ENCODE peak calls at places on chromosomes 6 and 20, in five cellular contexts. One of them, this sample, is unnamed. For H3K36me3, the result is how much of the 10 kb centered on the place peaks cover.

GRCh38 chr6:83597511-83597910 is 85.2 kb downstream of the PRSS35 start:
- DNase-seq in endodermal cell: no peak
- DNase-seq in tibial nerve: no peak
- DNase-seq in CD8-positive, alpha-beta T cell: no peak
- DNase-seq in GM23248: no peak
- DNase-seq in this sample: no peak

GRCh38 chr6:152124432-152125074 is 317.1 kb downstream of the ESR1 start:
- DNase-seq in endodermal cell: no peak
- DNase-seq in tibial nerve: no peak
- DNase-seq in CD8-positive, alpha-beta T cell: no peak
- DNase-seq in GM23248: peak
- DNase-seq in this sample: no peak

GRCh38 chr6:106114492-106114891 is 28.4 kb downstream of the PRDM1 start:
- DNase-seq in endodermal cell: no peak
- DNase-seq in tibial nerve: no peak
- DNase-seq in CD8-positive, alpha-beta T cell: no peak
- DNase-seq in GM23248: no peak
- DNase-seq in this sample: peak

GRCh38 chr20:51140671-51141070 is 117.8 kb upstream of the KCNG1 start:
- DNase-seq in endodermal cell: peak
- DNase-seq in tibial nerve: no peak
- DNase-seq in CD8-positive, alpha-beta T cell: no peak
- DNase-seq in GM23248: no peak
- DNase-seq in this sample: no peak

GRCh38 chr6:168275168-168275567 is 44.4 kb downstream of the DACT2 start:
- DNase-seq in endodermal cell: no peak
- DNase-seq in tibial nerve: no peak
- DNase-seq in CD8-positive, alpha-beta T cell: no peak
- DNase-seq in GM23248: no peak
- DNase-seq in this sample: no peak

GRCh38 chr6:137680678-137681346 is 186.2 kb upstream of the TNFAIP3 start:
- DNase-seq in endodermal cell: no peak
- DNase-seq in tibial nerve: no peak
- DNase-seq in CD8-positive, alpha-beta T cell: no peak
- DNase-seq in GM23248: no peak
- DNase-seq in this sample: no peak

GRCh38 chr20:1823421-1823892 is 71.8 kb upstream of the SIRPA start:
- DNase-seq in endodermal cell: no peak
- DNase-seq in tibial nerve: no peak
- DNase-seq in CD8-positive, alpha-beta T cell: no peak
- DNase-seq in GM23248: no peak
- DNase-seq in this sample: no peak

GRCh38 chr6:43402819-43403218 is 24.5 kb upstream of the ABCC10 start:
- DNase-seq in endodermal cell: no peak
- DNase-seq in tibial nerve: no peak
- DNase-seq in CD8-positive, alpha-beta T cell: no peak
- DNase-seq in GM23248: peak
- DNase-seq in this sample: no peak

GRCh38 chr6:156395276-156395675 is 381.9 kb upstream of the ARID1B start:
- DNase-seq in endodermal cell: no peak
- DNase-seq in tibial nerve: no peak
- DNase-seq in CD8-positive, alpha-beta T cell: peak
- DNase-seq in GM23248: no peak
- DNase-seq in this sample: no peak

GRCh38 chr6:39452306-39452705 is 129.8 kb upstream of the KCNK16 start:
- DNase-seq in endodermal cell: no peak
- DNase-seq in tibial nerve: no peak
- DNase-seq in CD8-positive, alpha-beta T cell: no peak
- DNase-seq in GM23248: peak
- DNase-seq in this sample: no peak

GRCh38 chr6:12245763-12246720 is 44.1 kb upstream of the EDN1 start:
- DNase-seq in endodermal cell: peak
- DNase-seq in tibial nerve: no peak
- DNase-seq in CD8-positive, alpha-beta T cell: no peak
- DNase-seq in GM23248: peak
- DNase-seq in this sample: no peak

GRCh38 chr20:23153696-23154341 is 67.7 kb upstream of the CD93 start:
- DNase-seq in endodermal cell: peak
- DNase-seq in tibial nerve: no peak
- DNase-seq in CD8-positive, alpha-beta T cell: no peak
- DNase-seq in GM23248: peak
- DNase-seq in this sample: no peak

GRCh38 chr20:23156842-23157423 is 70.8 kb upstream of the CD93 start:
- DNase-seq in endodermal cell: no peak
- DNase-seq in tibial nerve: no peak
- DNase-seq in CD8-positive, alpha-beta T cell: no peak
- DNase-seq in GM23248: peak
- DNase-seq in this sample: no peak

GRCh38 chr20:23156170-23156841 is 70.2 kb upstream of the CD93 start:
- DNase-seq in endodermal cell: peak
- DNase-seq in tibial nerve: no peak
- DNase-seq in CD8-positive, alpha-beta T cell: no peak
- DNase-seq in GM23248: peak
- DNase-seq in this sample: no peak

GRCh38 chr20:23152902-23153301 is 66.8 kb upstream of the CD93 start:
- DNase-seq in endodermal cell: no peak
- DNase-seq in tibial nerve: no peak
- DNase-seq in CD8-positive, alpha-beta T cell: no peak
- DNase-seq in GM23248: no peak
- DNase-seq in this sample: no peak

GRCh38 chr20:23155141-23155590 is 69.0 kb upstream of the CD93 start:
- DNase-seq in endodermal cell: peak
- DNase-seq in tibial nerve: no peak
- DNase-seq in CD8-positive, alpha-beta T cell: no peak
- DNase-seq in GM23248: no peak
- DNase-seq in this sample: no peak
- H3K27ac ChIP-seq in endodermal cell: no peak
- H3K27ac ChIP-seq in tibial nerve: peak
- H3K27ac ChIP-seq in CD8-positive, alpha-beta T cell: no peak
- H3K27ac ChIP-seq in GM23248: no peak
- H3K27ac ChIP-seq in this sample: no peak

DNA sequence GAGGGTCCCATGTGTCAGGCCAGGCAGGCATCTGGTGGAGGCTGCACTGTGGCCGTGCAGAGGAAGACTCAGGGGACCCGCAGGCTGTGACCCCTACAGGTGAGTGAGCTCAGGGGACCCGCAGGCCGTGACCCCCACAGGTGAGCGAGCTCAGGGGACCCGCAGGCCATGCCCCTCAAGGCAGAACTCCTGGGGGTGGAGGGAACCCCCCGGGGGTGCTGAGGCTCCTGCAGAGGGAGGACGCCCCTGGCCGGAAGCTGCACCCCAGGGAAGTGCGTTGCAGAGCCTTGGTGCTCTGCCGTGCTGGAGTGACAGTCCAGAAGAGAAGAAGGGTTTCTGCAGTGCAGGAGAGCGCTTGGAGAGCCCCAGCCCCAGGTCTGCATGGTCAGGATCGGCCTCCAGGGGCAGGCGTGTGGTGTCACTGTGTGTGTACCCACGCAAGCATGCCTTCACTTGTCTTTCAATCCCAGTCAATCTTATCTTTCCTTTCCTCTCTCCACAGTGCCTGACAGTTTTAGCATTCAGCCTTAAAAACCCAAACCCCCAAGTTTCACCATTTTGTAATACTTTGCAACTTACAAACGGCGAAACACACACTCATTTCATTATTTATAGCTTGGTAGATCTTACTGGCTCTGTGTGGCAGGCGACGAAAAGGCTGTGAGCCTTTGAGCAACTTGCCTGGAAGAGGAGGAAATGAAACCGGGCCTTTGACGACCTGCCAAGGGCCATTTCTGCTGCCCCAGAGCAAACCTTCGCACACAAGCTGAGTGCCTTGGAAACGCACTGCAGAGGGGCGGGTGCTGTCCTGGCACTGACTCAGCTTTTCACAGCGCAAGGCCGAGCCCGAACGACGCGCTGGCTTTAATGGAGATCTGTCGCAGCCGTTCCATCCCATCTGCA is 101.4 kb upstream of the AGPAT4 start:
- DNase-seq in endodermal cell: peak
- DNase-seq in tibial nerve: peak
- DNase-seq in CD8-positive, alpha-beta T cell: no peak
- DNase-seq in GM23248: peak
- DNase-seq in this sample: no peak
- H3K4me3 ChIP-seq in endodermal cell: no peak
- H3K4me3 ChIP-seq in tibial nerve: no peak
- H3K4me3 ChIP-seq in CD8-positive, alpha-beta T cell: no peak
- H3K4me3 ChIP-seq in GM23248: peak
- H3K4me3 ChIP-seq in this sample: no peak

GRCh38 chr6:35590622-35591066 is 77.9 kb upstream of the TULP1 start:
- DNase-seq in endodermal cell: no peak
- DNase-seq in tibial nerve: peak
- DNase-seq in CD8-positive, alpha-beta T cell: no peak
- DNase-seq in GM23248: no peak
- DNase-seq in this sample: no peak
- H3K36me3 ChIP-seq in endodermal cell: under half
- H3K36me3 ChIP-seq in tibial nerve: under half
- H3K36me3 ChIP-seq in CD8-positive, alpha-beta T cell: under half
- H3K36me3 ChIP-seq in GM23248: under half
- H3K36me3 ChIP-seq in this sample: under half

DNA sequence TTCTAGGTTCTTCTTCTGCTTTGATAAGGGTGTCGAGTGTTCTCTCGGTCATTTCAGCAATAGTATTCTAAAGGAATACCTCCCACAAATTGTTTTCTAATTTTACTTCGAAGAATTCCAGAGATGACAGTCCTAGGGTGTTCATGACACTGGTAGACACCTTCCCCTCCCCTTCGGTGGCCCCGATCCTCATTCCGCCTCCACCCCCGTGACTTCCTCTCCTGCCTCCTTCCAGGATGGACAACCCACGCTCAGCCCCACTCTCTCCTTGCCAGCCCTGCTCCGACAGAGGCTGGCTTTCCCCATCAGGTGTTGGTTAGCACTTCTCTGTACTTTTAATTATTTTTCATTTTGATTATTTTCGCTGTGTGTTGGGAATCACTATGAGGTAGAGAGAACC is 254.8 kb upstream of the QKI start:
- DNase-seq in endodermal cell: no peak
- DNase-seq in tibial nerve: no peak
- DNase-seq in CD8-positive, alpha-beta T cell: no peak
- DNase-seq in GM23248: no peak
- DNase-seq in this sample: no peak
- H3K27ac ChIP-seq in endodermal cell: no peak
- H3K27ac ChIP-seq in tibial nerve: no peak
- H3K27ac ChIP-seq in CD8-positive, alpha-beta T cell: no peak
- H3K27ac ChIP-seq in GM23248: no peak
- H3K27ac ChIP-seq in this sample: no peak

GRCh38 chr20:49986049-49986448 is 3.3 kb downstream of the SNAI1 start:
- DNase-seq in endodermal cell: no peak
- DNase-seq in tibial nerve: no peak
- DNase-seq in CD8-positive, alpha-beta T cell: no peak
- DNase-seq in GM23248: peak
- DNase-seq in this sample: no peak
- H3K4me3 ChIP-seq in endodermal cell: peak
- H3K4me3 ChIP-seq in tibial nerve: no peak
- H3K4me3 ChIP-seq in CD8-positive, alpha-beta T cell: no peak
- H3K4me3 ChIP-seq in GM23248: peak
- H3K4me3 ChIP-seq in this sample: no peak

DNA sequence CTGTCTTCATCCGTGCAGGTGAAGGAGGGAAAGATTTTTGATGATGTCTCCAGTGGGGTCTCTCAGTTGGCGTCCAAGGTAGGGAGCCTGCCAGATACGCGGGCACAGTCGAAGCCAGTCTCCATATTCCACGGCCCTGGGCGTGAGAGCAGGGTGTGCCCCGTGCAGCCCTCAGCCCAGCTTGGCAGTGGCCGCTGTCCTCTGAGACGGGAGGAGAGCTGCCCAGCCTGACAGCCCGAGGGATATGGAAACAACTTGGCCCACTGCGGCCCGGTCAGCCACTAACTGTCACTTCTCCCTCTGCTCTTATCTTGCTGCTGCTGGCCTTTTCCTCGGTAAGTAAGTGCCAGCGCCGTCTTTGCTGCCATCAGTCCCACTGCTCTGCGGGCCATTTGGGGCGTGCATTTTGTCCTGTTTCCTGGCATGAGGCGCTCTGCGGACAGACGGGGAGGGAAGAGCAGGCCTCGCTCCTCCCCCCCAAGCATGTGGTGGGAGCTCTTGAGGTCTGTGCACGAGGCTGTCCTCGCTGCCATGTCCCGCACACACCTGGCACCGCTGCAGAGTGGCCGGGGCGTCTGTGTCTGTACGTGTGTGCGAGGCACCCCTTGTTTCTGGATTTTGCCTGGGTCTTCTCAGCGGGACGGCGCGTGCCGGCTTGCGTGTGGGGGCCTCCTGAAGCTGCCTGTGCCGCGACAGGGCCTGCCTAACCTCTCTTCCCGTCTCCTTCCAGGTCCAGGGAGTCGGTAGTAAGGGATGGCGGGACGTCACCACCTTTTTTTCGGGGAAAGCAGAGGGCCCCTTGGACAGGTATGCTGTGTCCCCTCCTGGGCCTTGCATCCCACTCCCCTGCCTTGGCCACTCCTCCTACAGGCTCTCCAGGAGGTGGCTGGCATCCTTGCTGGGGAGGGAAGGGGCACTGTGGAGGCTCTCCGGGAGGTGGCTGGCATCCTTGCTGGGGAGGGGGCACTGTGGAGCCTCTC is 7.1 kb upstream of the COL20A1 start:
- DNase-seq in endodermal cell: no peak
- DNase-seq in tibial nerve: no peak
- DNase-seq in CD8-positive, alpha-beta T cell: no peak
- DNase-seq in GM23248: no peak
- DNase-seq in this sample: no peak
- H3K36me3 ChIP-seq in endodermal cell: under half
- H3K36me3 ChIP-seq in tibial nerve: under half
- H3K36me3 ChIP-seq in CD8-positive, alpha-beta T cell: under half
- H3K36me3 ChIP-seq in GM23248: under half
- H3K36me3 ChIP-seq in this sample: under half

GRCh38 chr20:32761417-32761830 is 761 bp upstream of the DNMT3B start:
- DNase-seq in endodermal cell: no peak
- DNase-seq in tibial nerve: no peak
- DNase-seq in CD8-positive, alpha-beta T cell: no peak
- DNase-seq in GM23248: no peak
- DNase-seq in this sample: no peak
- H3K27ac ChIP-seq in endodermal cell: no peak
- H3K27ac ChIP-seq in tibial nerve: no peak
- H3K27ac ChIP-seq in CD8-positive, alpha-beta T cell: no peak
- H3K27ac ChIP-seq in GM23248: no peak
- H3K27ac ChIP-seq in this sample: no peak

GRCh38 chr6:98945311-98946005 is 2.3 kb downstream of the FBXL4 start:
- DNase-seq in endodermal cell: no peak
- DNase-seq in tibial nerve: no peak
- DNase-seq in CD8-positive, alpha-beta T cell: no peak
- DNase-seq in GM23248: no peak
- DNase-seq in this sample: no peak
- H3K4me3 ChIP-seq in endodermal cell: peak
- H3K4me3 ChIP-seq in tibial nerve: peak
- H3K4me3 ChIP-seq in CD8-positive, alpha-beta T cell: no peak
- H3K4me3 ChIP-seq in GM23248: peak
- H3K4me3 ChIP-seq in this sample: no peak

This sample was measured in effector memory CD4-positive, alpha-beta T cell.